ENCODE peak calls at places on chromosomes 5 and 9, in eight cellular contexts. One of them, this sample, is unnamed.

GRCh38 chr5:132386644-132387286 is 17.3 kb downstream of the SLC22A5 start:
- DNase-seq in cardiac muscle cell: peak; percentile 71
- DNase-seq in SK-N-SH: peak; percentile 71
- DNase-seq in heart right ventricle: peak; percentile 77
- DNase-seq in mammary epithelial cell: peak; percentile 58
- DNase-seq in epithelial cell of proximal tubule: no peak
- DNase-seq in aorta: peak; percentile 87
- DNase-seq in gastrocnemius medialis: peak; percentile 58
- DNase-seq in this sample: peak; percentile 81

GRCh38 chr9:83327323-83327722 is 210.9 kb downstream of the FRMD3 start:
- DNase-seq in cardiac muscle cell: peak; percentile 15
- DNase-seq in SK-N-SH: peak; percentile 55
- DNase-seq in heart right ventricle: peak; percentile 20
- DNase-seq in mammary epithelial cell: no peak
- DNase-seq in epithelial cell of proximal tubule: peak; percentile 25
- DNase-seq in aorta: no peak
- DNase-seq in gastrocnemius medialis: no peak
- DNase-seq in this sample: no peak

GRCh38 chr5:148791334-148791667 is 35.1 kb upstream of the ADRB2 start:
- DNase-seq in cardiac muscle cell: no peak
- DNase-seq in SK-N-SH: no peak
- DNase-seq in heart right ventricle: no peak
- DNase-seq in mammary epithelial cell: peak; percentile 96
- DNase-seq in epithelial cell of proximal tubule: peak; percentile 53
- DNase-seq in aorta: no peak
- DNase-seq in gastrocnemius medialis: no peak
- DNase-seq in this sample: no peak

GRCh38 chr5:147063971-147064370 is 170.9 kb upstream of the STK32A start:
- DNase-seq in cardiac muscle cell: no peak
- DNase-seq in SK-N-SH: peak; percentile 6
- DNase-seq in heart right ventricle: no peak
- DNase-seq in mammary epithelial cell: no peak
- DNase-seq in epithelial cell of proximal tubule: no peak
- DNase-seq in aorta: no peak
- DNase-seq in gastrocnemius medialis: no peak
- DNase-seq in this sample: no peak

GRCh38 chr5:153122416-153122815 is 368.1 kb upstream of the GRIA1 start:
- DNase-seq in cardiac muscle cell: no peak
- DNase-seq in SK-N-SH: no peak
- DNase-seq in heart right ventricle: no peak
- DNase-seq in mammary epithelial cell: no peak
- DNase-seq in epithelial cell of proximal tubule: no peak
- DNase-seq in aorta: no peak
- DNase-seq in gastrocnemius medialis: no peak
- DNase-seq in this sample: no peak

GRCh38 chr9:111559000-111559610 is 34.1 kb downstream of the ZNF483 start:
- DNase-seq in cardiac muscle cell: no peak
- DNase-seq in SK-N-SH: no peak
- DNase-seq in heart right ventricle: no peak
- DNase-seq in mammary epithelial cell: peak; percentile 67
- DNase-seq in epithelial cell of proximal tubule: peak; percentile 45
- DNase-seq in aorta: no peak
- DNase-seq in gastrocnemius medialis: no peak
- DNase-seq in this sample: no peak

GRCh38 chr5:137734962-137735530 is 843 bp downstream of the KLHL3 start:
- DNase-seq in cardiac muscle cell: peak; percentile 55
- DNase-seq in SK-N-SH: peak; percentile 33
- DNase-seq in heart right ventricle: peak; percentile 55
- DNase-seq in mammary epithelial cell: peak; percentile 69
- DNase-seq in epithelial cell of proximal tubule: no peak
- DNase-seq in aorta: peak; percentile 68
- DNase-seq in gastrocnemius medialis: no peak
- DNase-seq in this sample: peak; percentile 19

GRCh38 chr5:126124706-126125345 is 298.4 kb upstream of the GRAMD2B start:
- DNase-seq in cardiac muscle cell: no peak
- DNase-seq in SK-N-SH: no peak
- DNase-seq in heart right ventricle: no peak
- DNase-seq in mammary epithelial cell: peak; percentile 67
- DNase-seq in epithelial cell of proximal tubule: no peak
- DNase-seq in aorta: no peak
- DNase-seq in gastrocnemius medialis: no peak
- DNase-seq in this sample: no peak

GRCh38 chr5:139639619-139640431 is 8.3 kb upstream of the CXXC5 start:
- DNase-seq in cardiac muscle cell: no peak
- DNase-seq in SK-N-SH: peak; percentile 47
- DNase-seq in heart right ventricle: no peak
- DNase-seq in mammary epithelial cell: peak; percentile 49
- DNase-seq in epithelial cell of proximal tubule: no peak
- DNase-seq in aorta: no peak
- DNase-seq in gastrocnemius medialis: peak; percentile 89
- DNase-seq in this sample: peak; percentile 23

GRCh38 chr5:94870496-94871214 is 252.2 kb downstream of the SLF1 start:
- DNase-seq in cardiac muscle cell: no peak
- DNase-seq in SK-N-SH: no peak
- DNase-seq in heart right ventricle: no peak
- DNase-seq in mammary epithelial cell: no peak
- DNase-seq in epithelial cell of proximal tubule: no peak
- DNase-seq in aorta: no peak
- DNase-seq in gastrocnemius medialis: no peak
- DNase-seq in this sample: no peak

GRCh38 chr5:109907189-109907588 is 217.5 kb downstream of the MAN2A1 start:
- DNase-seq in cardiac muscle cell: no peak
- DNase-seq in SK-N-SH: no peak
- DNase-seq in heart right ventricle: no peak
- DNase-seq in mammary epithelial cell: no peak
- DNase-seq in epithelial cell of proximal tubule: no peak
- DNase-seq in aorta: no peak
- DNase-seq in gastrocnemius medialis: no peak
- DNase-seq in this sample: no peak

GRCh38 chr9:93083592-93084470 is 12.2 kb upstream of the CARD19 start:
- DNase-seq in cardiac muscle cell: no peak
- DNase-seq in SK-N-SH: peak; percentile 3
- DNase-seq in heart right ventricle: no peak
- DNase-seq in mammary epithelial cell: no peak
- DNase-seq in epithelial cell of proximal tubule: no peak
- DNase-seq in aorta: peak; percentile 49
- DNase-seq in gastrocnemius medialis: peak; percentile 6
- DNase-seq in this sample: peak; percentile 9

GRCh38 chr5:141360685-141361084 is 891 bp downstream of the PCDHGB2 start:
- DNase-seq in cardiac muscle cell: no peak
- DNase-seq in SK-N-SH: no peak
- DNase-seq in heart right ventricle: no peak
- DNase-seq in mammary epithelial cell: no peak
- DNase-seq in epithelial cell of proximal tubule: no peak
- DNase-seq in aorta: no peak
- DNase-seq in gastrocnemius medialis: no peak
- DNase-seq in this sample: no peak

GRCh38 chr9:127917603-127918002 is 762 bp upstream of the ST6GALNAC4 start:
- DNase-seq in cardiac muscle cell: no peak
- DNase-seq in SK-N-SH: no peak
- DNase-seq in heart right ventricle: no peak
- DNase-seq in mammary epithelial cell: no peak
- DNase-seq in epithelial cell of proximal tubule: no peak
- DNase-seq in aorta: no peak
- DNase-seq in gastrocnemius medialis: no peak
- DNase-seq in this sample: no peak

GRCh38 chr9:127916665-127917581 is at the start of gene ST6GALNAC4:
- DNase-seq in cardiac muscle cell: peak; percentile 95
- DNase-seq in SK-N-SH: peak; percentile 98
- DNase-seq in heart right ventricle: peak; percentile 94
- DNase-seq in mammary epithelial cell: peak; percentile 76
- DNase-seq in epithelial cell of proximal tubule: no peak
- DNase-seq in aorta: peak; percentile 98
- DNase-seq in gastrocnemius medialis: peak; percentile 93
- DNase-seq in this sample: peak; percentile 98

GRCh38 chr9:127915801-127916664 is 808 bp downstream of the ST6GALNAC4 start:
- DNase-seq in cardiac muscle cell: no peak
- DNase-seq in SK-N-SH: no peak
- DNase-seq in heart right ventricle: no peak
- DNase-seq in mammary epithelial cell: no peak
- DNase-seq in epithelial cell of proximal tubule: no peak
- DNase-seq in aorta: no peak
- DNase-seq in gastrocnemius medialis: peak; percentile 54
- DNase-seq in this sample: peak; percentile 28

GRCh38 chr9:127913682-127914081 is 3.2 kb downstream of the ST6GALNAC4 start:
- DNase-seq in cardiac muscle cell: no peak
- DNase-seq in SK-N-SH: no peak
- DNase-seq in heart right ventricle: no peak
- DNase-seq in mammary epithelial cell: no peak
- DNase-seq in epithelial cell of proximal tubule: no peak
- DNase-seq in aorta: no peak
- DNase-seq in gastrocnemius medialis: no peak
- DNase-seq in this sample: no peak

DNA sequence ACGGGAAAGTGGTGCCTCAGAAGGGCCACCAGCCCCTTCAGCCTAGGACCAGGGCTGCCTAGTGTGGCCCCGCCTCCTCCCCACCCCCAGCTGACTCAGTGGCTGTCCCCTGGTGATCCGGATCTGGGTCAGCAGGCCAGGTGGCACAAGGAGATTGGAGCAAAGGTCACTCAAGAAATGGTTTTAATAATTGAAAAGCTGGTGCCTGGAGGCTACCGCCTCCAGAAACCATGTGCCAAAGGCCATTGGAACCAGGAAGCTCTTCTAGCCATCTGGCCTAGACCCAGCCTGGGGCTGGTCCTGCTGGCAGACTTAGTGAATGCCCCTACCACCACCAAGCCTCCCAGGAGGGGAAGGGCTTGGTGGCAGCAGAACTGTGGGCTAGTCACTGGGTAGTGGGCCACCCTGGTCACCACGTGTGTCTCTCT is 1.5 kb downstream of the ST6GALNAC4 start:
- DNase-seq in cardiac muscle cell: no peak
- DNase-seq in SK-N-SH: peak; percentile 39
- DNase-seq in heart right ventricle: no peak
- DNase-seq in mammary epithelial cell: no peak
- DNase-seq in epithelial cell of proximal tubule: no peak
- DNase-seq in aorta: no peak
- DNase-seq in gastrocnemius medialis: no peak
- DNase-seq in this sample: no peak
- H3K4me3 ChIP-seq in cardiac muscle cell: no peak overlapping the region
- H3K4me3 ChIP-seq in SK-N-SH: no peak overlapping the region
- H3K4me3 ChIP-seq in heart right ventricle: peak overlapping the region; percentile 85
- H3K4me3 ChIP-seq in mammary epithelial cell: no peak overlapping the region
- H3K4me3 ChIP-seq in epithelial cell of proximal tubule: no peak overlapping the region
- H3K4me3 ChIP-seq in aorta: no peak overlapping the region
- H3K4me3 ChIP-seq in gastrocnemius medialis: no peak overlapping the region
- H3K4me3 ChIP-seq in this sample: peak overlapping the region; percentile 58

GRCh38 chr5:80569961-80570786 is at the start of gene ANKRD34B:
- DNase-seq in cardiac muscle cell: peak; percentile 41
- DNase-seq in SK-N-SH: peak; percentile 79
- DNase-seq in heart right ventricle: no peak
- DNase-seq in mammary epithelial cell: peak; percentile 42
- DNase-seq in epithelial cell of proximal tubule: no peak
- DNase-seq in aorta: peak; percentile 73
- DNase-seq in gastrocnemius medialis: no peak
- DNase-seq in this sample: no peak
- H3K4me3 ChIP-seq in cardiac muscle cell: peak within 1 kb of the TSS; percentile 35
- H3K4me3 ChIP-seq in SK-N-SH: peak within 1 kb of the TSS; percentile 41
- H3K4me3 ChIP-seq in heart right ventricle: peak within 1 kb of the TSS; percentile 40
- H3K4me3 ChIP-seq in mammary epithelial cell: peak within 1 kb of the TSS; percentile 30
- H3K4me3 ChIP-seq in epithelial cell of proximal tubule: peak within 1 kb of the TSS; percentile 52
- H3K4me3 ChIP-seq in aorta: no peak within 1 kb of the TSS
- H3K4me3 ChIP-seq in gastrocnemius medialis: peak within 1 kb of the TSS; percentile 31
- H3K4me3 ChIP-seq in this sample: no peak within 1 kb of the TSS

GRCh38 chr9:14346301-14346721 is 32.4 kb upstream of the NFIB start:
- DNase-seq in cardiac muscle cell: no peak
- DNase-seq in SK-N-SH: peak; percentile 8
- DNase-seq in heart right ventricle: peak; percentile 49
- DNase-seq in mammary epithelial cell: no peak
- DNase-seq in epithelial cell of proximal tubule: no peak
- DNase-seq in aorta: no peak
- DNase-seq in gastrocnemius medialis: peak; percentile 63
- DNase-seq in this sample: no peak

GRCh38 chr9:14346826-14347407 is 33.0 kb upstream of the NFIB start:
- DNase-seq in cardiac muscle cell: no peak
- DNase-seq in SK-N-SH: peak; percentile 20
- DNase-seq in heart right ventricle: peak; percentile 53
- DNase-seq in mammary epithelial cell: no peak
- DNase-seq in epithelial cell of proximal tubule: no peak
- DNase-seq in aorta: peak; percentile 78
- DNase-seq in gastrocnemius medialis: peak; percentile 22
- DNase-seq in this sample: no peak

GRCh38 chr9:14344846-14345585 is 31.1 kb upstream of the NFIB start:
- DNase-seq in cardiac muscle cell: no peak
- DNase-seq in SK-N-SH: no peak
- DNase-seq in heart right ventricle: no peak
- DNase-seq in mammary epithelial cell: no peak
- DNase-seq in epithelial cell of proximal tubule: no peak
- DNase-seq in aorta: no peak
- DNase-seq in gastrocnemius medialis: no peak
- DNase-seq in this sample: no peak

GRCh38 chr9:14343948-14344547 is 30.1 kb upstream of the NFIB start:
- DNase-seq in cardiac muscle cell: no peak
- DNase-seq in SK-N-SH: peak; percentile 38
- DNase-seq in heart right ventricle: peak; percentile 71
- DNase-seq in mammary epithelial cell: no peak
- DNase-seq in epithelial cell of proximal tubule: no peak
- DNase-seq in aorta: peak; percentile 78
- DNase-seq in gastrocnemius medialis: peak; percentile 56
- DNase-seq in this sample: no peak

GRCh38 chr9:14345586-14346237 is 31.8 kb upstream of the NFIB start:
- DNase-seq in cardiac muscle cell: no peak
- DNase-seq in SK-N-SH: peak; percentile 13
- DNase-seq in heart right ventricle: no peak
- DNase-seq in mammary epithelial cell: no peak
- DNase-seq in epithelial cell of proximal tubule: no peak
- DNase-seq in aorta: peak; percentile 76
- DNase-seq in gastrocnemius medialis: no peak
- DNase-seq in this sample: no peak
- H3K4me3 ChIP-seq in cardiac muscle cell: peak overlapping the region; percentile 37
- H3K4me3 ChIP-seq in SK-N-SH: no peak overlapping the region
- H3K4me3 ChIP-seq in heart right ventricle: peak overlapping the region; percentile 70
- H3K4me3 ChIP-seq in mammary epithelial cell: no peak overlapping the region
- H3K4me3 ChIP-seq in epithelial cell of proximal tubule: peak overlapping the region; percentile 62
- H3K4me3 ChIP-seq in aorta: no peak overlapping the region
- H3K4me3 ChIP-seq in gastrocnemius medialis: peak overlapping the region; percentile 73
- H3K4me3 ChIP-seq in this sample: no peak overlapping the region

DNA sequence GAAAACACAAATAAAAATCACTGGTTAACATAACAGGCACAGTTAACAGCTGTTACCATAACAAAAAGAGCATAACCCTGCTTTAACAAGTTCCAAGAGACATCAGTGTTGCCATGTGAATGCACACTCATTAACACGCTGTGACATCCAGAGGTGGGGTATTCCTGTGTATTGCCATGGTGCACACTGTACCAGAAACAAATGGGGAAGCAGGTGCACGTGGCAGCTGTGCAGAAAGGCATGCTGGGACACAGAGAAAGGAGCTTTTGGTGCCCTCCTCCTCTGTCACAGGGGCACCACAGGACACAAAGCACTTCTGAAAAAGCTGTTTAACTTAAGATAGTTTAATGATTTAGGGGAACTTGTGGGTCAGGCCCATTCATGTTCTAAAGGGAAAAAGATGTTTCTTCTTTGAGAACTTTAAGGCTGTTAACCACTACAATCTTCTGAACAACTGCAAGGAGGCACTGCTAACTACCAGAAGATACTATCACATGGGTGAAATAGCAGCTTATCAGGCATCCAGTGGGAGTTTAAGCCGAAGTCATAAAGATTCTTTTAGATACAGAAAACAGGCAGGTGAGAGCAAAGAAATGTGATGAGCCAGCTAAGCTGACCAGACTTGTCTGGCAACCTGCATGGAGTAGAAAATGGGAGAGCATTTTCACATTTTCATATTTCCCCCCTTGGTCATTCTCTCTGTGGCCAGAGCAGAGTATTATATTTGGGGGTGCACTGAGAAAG is 56.4 kb upstream of the GOLPH3 start:
- DNase-seq in cardiac muscle cell: no peak
- DNase-seq in SK-N-SH: no peak
- DNase-seq in heart right ventricle: no peak
- DNase-seq in mammary epithelial cell: no peak
- DNase-seq in epithelial cell of proximal tubule: no peak
- DNase-seq in aorta: no peak
- DNase-seq in gastrocnemius medialis: no peak
- DNase-seq in this sample: no peak
- H3K4me3 ChIP-seq in cardiac muscle cell: no peak overlapping the region
- H3K4me3 ChIP-seq in SK-N-SH: no peak overlapping the region
- H3K4me3 ChIP-seq in heart right ventricle: no peak overlapping the region
- H3K4me3 ChIP-seq in mammary epithelial cell: no peak overlapping the region
- H3K4me3 ChIP-seq in epithelial cell of proximal tubule: no peak overlapping the region
- H3K4me3 ChIP-seq in aorta: no peak overlapping the region
- H3K4me3 ChIP-seq in gastrocnemius medialis: no peak overlapping the region
- H3K4me3 ChIP-seq in this sample: no peak overlapping the region

This sample was measured in uterus.